ENCODE peak calls at places on chromosome 1, in eight cellular contexts. O is GM13976, T is fibroblast of lung, K is uterus, C is heart left ventricle, J is right atrium auricular region, Q is PC-3, U is GM23338. I is an unnamed sample.

GRCh38 chr1:228838717-228839500 is 103.6 kb downstream of the RHOU start:
- DNase-seq in O (no peak), U (no peak), Q (peak; percentile 20), C (no peak), T (peak; percentile 48), K (no peak), J (no peak), I (no peak)

GRCh38 chr1:114610546-114611245 is 29.3 kb upstream of the BCAS2 start:
- DNase-seq in K (no peak), O (no peak), T (peak; percentile 61), Q (peak; percentile 53), U (no peak), C (no peak), J (no peak), I (no peak)

GRCh38 chr1:198125995-198126758 is 30.6 kb upstream of the NEK7 start:
- DNase-seq in Q (peak; percentile 69), T (peak; percentile 83), K (no peak), U (no peak), C (no peak), O (no peak), J (no peak), I (no peak)

GRCh38 chr1:167798951-167799350 is 77.2 kb downstream of the MPZL1 start:
- DNase-seq in J (no peak), O (no peak), T (no peak), Q (no peak), U (no peak), C (no peak), K (no peak), I (no peak)

GRCh38 chr1:176243746-176244145 is 36.7 kb upstream of the COP1 start:
- DNase-seq in J (no peak), T (no peak), Q (no peak), C (no peak), O (no peak), K (no peak), U (no peak), I (no peak)

GRCh38 chr1:158095737-158096335 is 84.9 kb upstream of the CD1D start:
- DNase-seq in O (peak; percentile 77), Q (peak; percentile 38), C (no peak), J (no peak), K (no peak), T (no peak), U (peak; percentile 85), I (no peak)

GRCh38 chr1:20037877-20038276 is 32.1 kb upstream of the PLA2G5 start:
- DNase-seq in J (no peak), U (peak; percentile 3), T (no peak), Q (peak; percentile 29), C (no peak), O (no peak), K (no peak), I (no peak)

GRCh38 chr1:37169743-37170275 is 135.5 kb upstream of the GRIK3 start:
- DNase-seq in J (peak; percentile 4), T (no peak), O (no peak), C (no peak), U (no peak), K (no peak), Q (no peak), I (no peak)

GRCh38 chr1:226653311-226653921 is 85.7 kb downstream of the ITPKB start:
- DNase-seq in U (no peak), O (no peak), J (no peak), C (peak; percentile 20), T (no peak), Q (no peak), K (no peak), I (no peak)

GRCh38 chr1:154741747-154742495 is 128.2 kb downstream of the KCNN3 start:
- DNase-seq in U (peak; percentile 90), O (no peak), C (no peak), J (no peak), T (peak; percentile 66), Q (no peak), K (no peak), I (no peak)

DNA sequence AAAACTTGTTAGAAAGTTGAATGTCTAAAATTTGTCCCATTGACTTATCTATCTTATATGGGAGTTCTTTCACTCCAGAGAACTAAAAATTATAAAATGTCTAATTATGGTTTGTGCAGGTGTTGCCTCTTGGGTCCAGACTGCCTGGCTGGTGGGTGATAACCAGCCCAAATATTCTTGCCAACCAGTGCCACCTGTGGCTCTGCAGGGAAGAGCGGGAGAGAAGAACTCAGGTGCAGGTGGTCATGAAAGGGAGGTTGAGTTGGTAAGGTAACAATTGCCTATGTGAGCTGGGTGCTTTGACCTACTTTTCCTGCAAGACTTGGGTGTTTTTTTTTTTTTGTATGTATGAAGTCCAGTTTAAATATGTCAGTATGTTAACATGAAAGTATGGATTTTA is 10.2 kb downstream of the RPS6KC1 start:
- DNase-seq in O (no peak), U (peak; percentile 43), C (no peak), K (no peak), T (no peak), J (no peak), Q (peak; percentile 39), I (no peak)
- TF ChIP-seq CTCF in O (no peak), U (peak; percentile 51), C (no peak), K (no peak), T (no peak), J (no peak), Q (peak; percentile 58), I (no peak)

GRCh38 chr1:88001460-88001859 is 672.8 kb downstream of the LMO4 start:
- DNase-seq in O (no peak), Q (peak; percentile 85), K (no peak), J (no peak), C (no peak), U (no peak), T (peak; percentile 66), I (no peak)
- TF ChIP-seq CTCF in O (no peak), Q (no peak), K (no peak), J (no peak), C (no peak), U (no peak), T (no peak), I (no peak)

DNA sequence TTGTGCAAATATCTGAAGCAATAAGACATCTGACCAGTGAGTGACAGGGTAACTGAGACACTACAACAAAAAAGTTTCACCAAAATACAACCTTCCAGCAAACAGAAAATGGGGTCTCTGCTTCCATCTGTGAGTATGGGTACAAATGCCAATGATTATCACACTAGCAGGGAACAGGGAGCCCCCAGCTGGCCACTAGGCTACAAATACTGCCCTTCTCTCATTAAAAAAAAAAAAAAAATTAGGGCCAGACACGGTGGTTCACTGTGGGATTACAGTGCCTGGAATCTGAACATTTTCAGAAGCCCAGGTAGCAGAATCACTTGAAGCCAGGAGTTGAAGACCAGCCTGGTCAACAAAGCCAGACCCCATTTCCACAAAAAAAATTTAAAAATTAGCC is 48.4 kb upstream of the EDARADD start:
- DNase-seq in C (no peak), J (no peak), Q (peak; percentile 3), K (no peak), U (peak; percentile 63), O (peak; percentile 26), T (no peak), I (no peak)
- TF ChIP-seq CTCF in C (no peak), J (peak; percentile 10), Q (no peak), K (no peak), U (peak; percentile 66), O (no peak), T (peak; percentile 2), I (no peak)

GRCh38 chr1:4701276-4701675 is 46.9 kb downstream of the AJAP1 start:
- DNase-seq in T (no peak), Q (no peak), O (no peak), K (no peak), U (no peak), C (no peak), J (no peak), I (no peak)

GRCh38 chr1:4698911-4699310 is 44.5 kb downstream of the AJAP1 start:
- DNase-seq in J (no peak), U (no peak), O (no peak), T (no peak), C (no peak), Q (no peak), K (no peak), I (no peak)

GRCh38 chr1:4699724-4700301 is 45.4 kb downstream of the AJAP1 start:
- DNase-seq in T (peak; percentile 43), J (no peak), C (no peak), Q (no peak), U (no peak), K (no peak), O (no peak), I (no peak)

GRCh38 chr1:4702464-4702863 is 48.1 kb downstream of the AJAP1 start:
- DNase-seq in Q (no peak), C (no peak), K (no peak), O (no peak), U (no peak), T (no peak), J (no peak), I (no peak)

DNA sequence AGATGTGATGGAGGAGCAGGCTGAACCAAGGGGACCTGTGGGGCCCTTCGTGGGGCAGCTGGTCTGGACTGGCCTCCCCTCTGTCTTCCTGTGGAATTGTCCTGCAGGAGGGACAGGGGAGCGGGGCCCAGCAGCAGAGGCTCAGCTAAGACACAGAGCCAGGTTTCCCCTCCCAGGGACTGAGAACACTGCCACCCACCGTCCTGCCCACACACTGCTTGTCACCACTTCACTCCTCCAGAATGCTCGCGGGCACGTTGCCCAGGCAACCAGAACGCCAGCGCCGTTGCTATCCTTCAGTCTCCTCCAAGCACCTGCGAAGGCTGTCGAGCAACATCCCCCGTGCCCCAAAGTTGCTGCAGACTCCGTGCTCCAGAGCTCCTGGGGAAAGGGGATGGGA is 46.4 kb downstream of the AJAP1 start:
- DNase-seq in Q (no peak), C (no peak), U (no peak), O (no peak), T (no peak), J (no peak), K (no peak), I (no peak)
- TF ChIP-seq CTCF in Q (no peak), C (no peak), U (no peak), O (no peak), T (no peak), J (no peak), K (no peak), I (no peak)

DNA sequence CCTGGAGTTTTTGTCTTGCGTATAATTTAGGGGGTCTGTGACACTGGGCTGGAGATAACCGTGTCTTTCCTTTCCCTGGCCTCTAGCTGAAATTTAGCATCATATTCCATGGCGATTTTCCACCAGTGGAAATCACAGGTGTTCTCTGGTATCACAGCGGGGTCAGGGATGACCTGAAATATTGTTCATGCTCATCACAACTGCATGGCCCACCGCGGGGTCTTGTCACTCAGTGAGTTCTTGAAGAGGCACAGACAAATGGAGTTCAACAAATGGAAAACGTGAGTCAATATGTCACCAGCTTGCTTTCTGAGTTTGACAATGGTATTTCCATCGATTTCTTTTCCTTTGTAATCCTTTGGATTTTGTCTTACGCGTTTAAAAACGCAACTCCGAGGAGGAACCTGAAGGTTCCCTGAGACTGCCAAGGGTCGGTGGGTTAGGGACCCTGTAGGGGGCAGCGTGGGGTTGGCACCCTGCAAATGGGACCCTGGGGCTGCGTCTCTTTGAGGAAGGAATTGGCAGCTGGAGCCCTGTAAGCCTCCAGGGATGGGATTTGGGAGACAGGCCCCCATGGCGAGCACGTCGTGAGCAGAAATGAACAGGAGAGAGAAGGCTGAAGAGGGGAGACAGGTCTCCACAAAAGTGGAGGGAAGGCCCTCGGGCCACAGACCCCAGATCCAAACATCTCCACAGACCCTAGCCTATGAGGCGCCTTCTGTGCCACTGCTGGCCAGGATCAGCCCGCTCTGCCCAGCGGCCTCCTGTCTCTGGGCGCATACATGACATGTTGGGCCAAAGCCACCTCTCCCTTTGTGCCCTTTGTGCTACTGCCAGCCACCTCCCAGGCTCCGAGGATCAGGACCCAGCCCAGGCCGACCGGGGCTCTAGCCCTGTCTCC is 32.1 kb upstream of the RUNX3 start:
- DNase-seq in U (peak; percentile 65), Q (no peak), T (no peak), K (no peak), J (no peak), C (no peak), O (no peak), I (no peak)
- TF ChIP-seq CTCF in U (peak; percentile 70), Q (no peak), T (no peak), K (no peak), J (no peak), C (no peak), O (peak; percentile 22), I (no peak)